ENCODE peak calls at places on chromosome 4, in seven cellular contexts. One of them, this sample, is unnamed.

GRCh38 chr4:184801781-184802180 is 24.0 kb downstream of the ACSL1 start:
- DNase-seq in astrocyte of the spinal cord: peak; percentile 43
- DNase-seq in psoas muscle: no peak
- DNase-seq in uterus: no peak
- DNase-seq in SK-N-SH: no peak
- DNase-seq in suprapubic skin: no peak
- DNase-seq in upper lobe of right lung: no peak
- DNase-seq in this sample: no peak

GRCh38 chr4:166128452-166128851 is 255.4 kb downstream of the TLL1 start:
- DNase-seq in astrocyte of the spinal cord: peak; percentile 76
- DNase-seq in SK-N-SH: no peak
- DNase-seq in suprapubic skin: no peak
- DNase-seq in uterus: no peak
- DNase-seq in upper lobe of right lung: no peak
- DNase-seq in psoas muscle: no peak
- DNase-seq in this sample: peak; percentile 34

GRCh38 chr4:83180469-83180968 is 66.0 kb upstream of the PLAC8 start:
- DNase-seq in suprapubic skin: no peak
- DNase-seq in psoas muscle: no peak
- DNase-seq in uterus: no peak
- DNase-seq in astrocyte of the spinal cord: no peak
- DNase-seq in SK-N-SH: no peak
- DNase-seq in upper lobe of right lung: no peak
- DNase-seq in this sample: no peak

GRCh38 chr4:75672461-75673026 is 667 bp downstream of the G3BP2 start:
- DNase-seq in upper lobe of right lung: peak; percentile 88
- DNase-seq in astrocyte of the spinal cord: peak; percentile 45
- DNase-seq in SK-N-SH: peak; percentile 66
- DNase-seq in psoas muscle: peak; percentile 73
- DNase-seq in suprapubic skin: peak; percentile 83
- DNase-seq in uterus: peak; percentile 53
- DNase-seq in this sample: peak; percentile 47

GRCh38 chr4:98694076-98694475 is 35.7 kb upstream of the TSPAN5 start:
- DNase-seq in astrocyte of the spinal cord: no peak
- DNase-seq in upper lobe of right lung: no peak
- DNase-seq in psoas muscle: no peak
- DNase-seq in uterus: no peak
- DNase-seq in SK-N-SH: no peak
- DNase-seq in suprapubic skin: no peak
- DNase-seq in this sample: no peak

GRCh38 chr4:68373513-68373912 is 23.6 kb upstream of the YTHDC1 start:
- DNase-seq in suprapubic skin: peak; percentile 82
- DNase-seq in astrocyte of the spinal cord: peak; percentile 83
- DNase-seq in SK-N-SH: peak; percentile 54
- DNase-seq in psoas muscle: peak; percentile 78
- DNase-seq in upper lobe of right lung: peak; percentile 83
- DNase-seq in uterus: peak; percentile 81
- DNase-seq in this sample: peak; percentile 83

GRCh38 chr4:145937021-145937861 is 1.4 kb downstream of the ZNF827 start:
- DNase-seq in upper lobe of right lung: peak; percentile 84
- DNase-seq in suprapubic skin: peak; percentile 78
- DNase-seq in SK-N-SH: peak; percentile 83
- DNase-seq in uterus: peak; percentile 74
- DNase-seq in astrocyte of the spinal cord: peak; percentile 76
- DNase-seq in psoas muscle: peak; percentile 75
- DNase-seq in this sample: peak; percentile 80

GRCh38 chr4:125736057-125736456 is 421.3 kb downstream of the FAT4 start:
- DNase-seq in astrocyte of the spinal cord: peak; percentile 80
- DNase-seq in psoas muscle: no peak
- DNase-seq in upper lobe of right lung: no peak
- DNase-seq in suprapubic skin: no peak
- DNase-seq in SK-N-SH: peak; percentile 4
- DNase-seq in uterus: no peak
- DNase-seq in this sample: peak; percentile 95

GRCh38 chr4:124478518-124478917 is 234.0 kb downstream of the ANKRD50 start:
- DNase-seq in SK-N-SH: peak; percentile 44
- DNase-seq in suprapubic skin: no peak
- DNase-seq in psoas muscle: no peak
- DNase-seq in astrocyte of the spinal cord: no peak
- DNase-seq in upper lobe of right lung: no peak
- DNase-seq in uterus: no peak
- DNase-seq in this sample: no peak

GRCh38 chr4:68002906-68003305 is 39.6 kb upstream of the TMPRSS11A start:
- DNase-seq in suprapubic skin: no peak
- DNase-seq in SK-N-SH: no peak
- DNase-seq in psoas muscle: no peak
- DNase-seq in astrocyte of the spinal cord: no peak
- DNase-seq in uterus: no peak
- DNase-seq in upper lobe of right lung: no peak
- DNase-seq in this sample: no peak

GRCh38 chr4:38364383-38364963 is 299.5 kb upstream of the KLF3 start:
- DNase-seq in suprapubic skin: no peak
- DNase-seq in astrocyte of the spinal cord: no peak
- DNase-seq in uterus: no peak
- DNase-seq in SK-N-SH: peak; percentile 12
- DNase-seq in upper lobe of right lung: no peak
- DNase-seq in psoas muscle: no peak
- DNase-seq in this sample: no peak

GRCh38 chr4:56791316-56791715 is 30.2 kb downstream of the SPINK2 start:
- DNase-seq in SK-N-SH: no peak
- DNase-seq in uterus: no peak
- DNase-seq in suprapubic skin: no peak
- DNase-seq in psoas muscle: no peak
- DNase-seq in astrocyte of the spinal cord: no peak
- DNase-seq in upper lobe of right lung: no peak
- DNase-seq in this sample: no peak

GRCh38 chr4:148998719-148999118 is 556.5 kb upstream of the NR3C2 start:
- DNase-seq in astrocyte of the spinal cord: peak; percentile 3
- DNase-seq in upper lobe of right lung: no peak
- DNase-seq in psoas muscle: no peak
- DNase-seq in uterus: no peak
- DNase-seq in SK-N-SH: peak; percentile 1
- DNase-seq in suprapubic skin: no peak
- DNase-seq in this sample: peak; percentile 26

GRCh38 chr4:123577507-123577906 is 180.9 kb downstream of the SPRY1 start:
- DNase-seq in suprapubic skin: no peak
- DNase-seq in upper lobe of right lung: no peak
- DNase-seq in astrocyte of the spinal cord: no peak
- DNase-seq in psoas muscle: no peak
- DNase-seq in SK-N-SH: no peak
- DNase-seq in uterus: no peak
- DNase-seq in this sample: no peak

GRCh38 chr4:154584259-154584658 is 6.3 kb downstream of the FGA start:
- DNase-seq in astrocyte of the spinal cord: no peak
- DNase-seq in uterus: no peak
- DNase-seq in SK-N-SH: no peak
- DNase-seq in suprapubic skin: no peak
- DNase-seq in upper lobe of right lung: no peak
- DNase-seq in psoas muscle: no peak
- DNase-seq in this sample: no peak

GRCh38 chr4:27763830-27764525 is 903.3 kb downstream of the STIM2 start:
- DNase-seq in upper lobe of right lung: no peak
- DNase-seq in psoas muscle: no peak
- DNase-seq in astrocyte of the spinal cord: no peak
- DNase-seq in uterus: no peak
- DNase-seq in suprapubic skin: no peak
- DNase-seq in SK-N-SH: no peak
- DNase-seq in this sample: no peak

GRCh38 chr4:8050555-8051206 is 107.9 kb downstream of the ABLIM2 start:
- DNase-seq in SK-N-SH: peak; percentile 88
- DNase-seq in psoas muscle: peak; percentile 81
- DNase-seq in upper lobe of right lung: peak; percentile 87
- DNase-seq in uterus: peak; percentile 73
- DNase-seq in suprapubic skin: no peak
- DNase-seq in astrocyte of the spinal cord: peak; percentile 45
- DNase-seq in this sample: peak; percentile 69

GRCh38 chr4:882646-883045 is 49.5 kb downstream of the GAK start:
- DNase-seq in SK-N-SH: no peak
- DNase-seq in astrocyte of the spinal cord: no peak
- DNase-seq in psoas muscle: no peak
- DNase-seq in suprapubic skin: no peak
- DNase-seq in upper lobe of right lung: no peak
- DNase-seq in uterus: no peak
- DNase-seq in this sample: no peak

GRCh38 chr4:120801171-120801758 is 121.3 kb downstream of the PRDM5 start:
- DNase-seq in upper lobe of right lung: no peak
- DNase-seq in uterus: no peak
- DNase-seq in SK-N-SH: peak; percentile 78
- DNase-seq in psoas muscle: peak; percentile 28
- DNase-seq in suprapubic skin: no peak
- DNase-seq in astrocyte of the spinal cord: peak; percentile 60
- DNase-seq in this sample: peak; percentile 29

GRCh38 chr4:158885564-158885963 is 116.7 kb downstream of the FNIP2 start:
- DNase-seq in uterus: no peak
- DNase-seq in upper lobe of right lung: no peak
- DNase-seq in suprapubic skin: no peak
- DNase-seq in astrocyte of the spinal cord: no peak
- DNase-seq in SK-N-SH: no peak
- DNase-seq in psoas muscle: no peak
- DNase-seq in this sample: no peak

GRCh38 chr4:159401791-159402380 is 299.0 kb downstream of the RAPGEF2 start:
- DNase-seq in psoas muscle: no peak
- DNase-seq in astrocyte of the spinal cord: peak; percentile 89
- DNase-seq in suprapubic skin: no peak
- DNase-seq in uterus: no peak
- DNase-seq in upper lobe of right lung: no peak
- DNase-seq in SK-N-SH: no peak
- DNase-seq in this sample: peak; percentile 97

GRCh38 chr4:100516225-100516624 is 1.6 kb downstream of the EMCN start:
- DNase-seq in upper lobe of right lung: no peak
- DNase-seq in suprapubic skin: no peak
- DNase-seq in psoas muscle: no peak
- DNase-seq in SK-N-SH: no peak
- DNase-seq in uterus: no peak
- DNase-seq in astrocyte of the spinal cord: no peak
- DNase-seq in this sample: peak; percentile 2

GRCh38 chr4:100519205-100519604 is 1.4 kb upstream of the EMCN start:
- DNase-seq in upper lobe of right lung: no peak
- DNase-seq in astrocyte of the spinal cord: no peak
- DNase-seq in SK-N-SH: no peak
- DNase-seq in uterus: no peak
- DNase-seq in psoas muscle: no peak
- DNase-seq in suprapubic skin: no peak
- DNase-seq in this sample: no peak

GRCh38 chr4:100511906-100512305 is 5.9 kb downstream of the EMCN start:
- DNase-seq in uterus: no peak
- DNase-seq in astrocyte of the spinal cord: no peak
- DNase-seq in suprapubic skin: no peak
- DNase-seq in SK-N-SH: no peak
- DNase-seq in upper lobe of right lung: no peak
- DNase-seq in psoas muscle: no peak
- DNase-seq in this sample: no peak

DNA sequence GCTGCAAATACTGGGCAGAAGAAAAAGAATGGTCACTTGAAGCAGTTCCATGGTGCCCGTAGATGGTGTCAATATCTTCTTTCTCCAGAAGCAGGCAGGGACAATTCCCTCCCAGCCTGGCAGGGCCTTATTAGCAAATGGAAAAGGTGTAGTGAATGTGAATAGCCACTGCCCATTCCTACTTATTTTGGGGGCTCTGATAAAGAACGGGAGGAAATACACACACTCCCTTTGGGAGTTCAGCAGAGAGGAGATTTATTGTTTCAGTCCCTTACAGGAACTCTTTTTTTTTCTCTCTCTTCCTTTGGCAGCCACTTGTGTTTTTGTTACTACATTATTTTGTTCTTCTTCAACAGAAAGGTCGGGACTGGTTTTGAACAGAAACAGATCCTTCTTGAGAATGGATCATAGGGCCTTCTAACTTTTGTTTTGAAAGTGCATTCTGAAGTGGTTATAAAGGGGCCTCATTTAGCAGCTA is at the start of gene EMCN:
- DNase-seq in psoas muscle: no peak
- DNase-seq in upper lobe of right lung: no peak
- DNase-seq in uterus: peak; percentile 19
- DNase-seq in astrocyte of the spinal cord: peak; percentile 58
- DNase-seq in suprapubic skin: no peak
- DNase-seq in SK-N-SH: no peak
- DNase-seq in this sample: peak; percentile 48
- H3K4me3 ChIP-seq in psoas muscle: peak within 1 kb of the TSS; percentile 61
- H3K4me3 ChIP-seq in upper lobe of right lung: peak within 1 kb of the TSS; percentile 34
- H3K4me3 ChIP-seq in uterus: peak within 1 kb of the TSS; percentile 18
- H3K4me3 ChIP-seq in astrocyte of the spinal cord: peak within 1 kb of the TSS; percentile 25
- H3K4me3 ChIP-seq in suprapubic skin: peak within 1 kb of the TSS; percentile 36
- H3K4me3 ChIP-seq in SK-N-SH: no peak within 1 kb of the TSS
- H3K4me3 ChIP-seq in this sample: peak within 1 kb of the TSS; percentile 29

GRCh38 chr4:6524436-6524835 is 50.6 kb upstream of the MAN2B2 start:
- DNase-seq in SK-N-SH: no peak
- DNase-seq in upper lobe of right lung: no peak
- DNase-seq in astrocyte of the spinal cord: no peak
- DNase-seq in psoas muscle: no peak
- DNase-seq in uterus: no peak
- DNase-seq in suprapubic skin: no peak
- DNase-seq in this sample: no peak

GRCh38 chr4:6525474-6525873 is 49.5 kb upstream of the MAN2B2 start:
- DNase-seq in psoas muscle: no peak
- DNase-seq in uterus: no peak
- DNase-seq in astrocyte of the spinal cord: no peak
- DNase-seq in suprapubic skin: no peak
- DNase-seq in upper lobe of right lung: no peak
- DNase-seq in SK-N-SH: no peak
- DNase-seq in this sample: no peak

GRCh38 chr4:6526696-6527095 is 48.3 kb upstream of the MAN2B2 start:
- DNase-seq in uterus: no peak
- DNase-seq in astrocyte of the spinal cord: no peak
- DNase-seq in psoas muscle: no peak
- DNase-seq in SK-N-SH: no peak
- DNase-seq in suprapubic skin: no peak
- DNase-seq in upper lobe of right lung: no peak
- DNase-seq in this sample: no peak

GRCh38 chr4:6527259-6527658 is 47.7 kb upstream of the MAN2B2 start:
- DNase-seq in psoas muscle: no peak
- DNase-seq in uterus: no peak
- DNase-seq in astrocyte of the spinal cord: no peak
- DNase-seq in suprapubic skin: no peak
- DNase-seq in SK-N-SH: no peak
- DNase-seq in upper lobe of right lung: no peak
- DNase-seq in this sample: no peak

GRCh38 chr4:6526171-6526570 is 48.8 kb upstream of the MAN2B2 start:
- DNase-seq in psoas muscle: no peak
- DNase-seq in suprapubic skin: no peak
- DNase-seq in SK-N-SH: no peak
- DNase-seq in upper lobe of right lung: no peak
- DNase-seq in astrocyte of the spinal cord: no peak
- DNase-seq in uterus: no peak
- DNase-seq in this sample: peak; percentile 30
- TF ChIP-seq CTCF in psoas muscle: no peak
- TF ChIP-seq CTCF in suprapubic skin: no peak
- TF ChIP-seq CTCF in SK-N-SH: no peak
- TF ChIP-seq CTCF in upper lobe of right lung: no peak
- TF ChIP-seq CTCF in astrocyte of the spinal cord: no peak
- TF ChIP-seq CTCF in uterus: no peak
- TF ChIP-seq CTCF in this sample: no peak

GRCh38 chr4:138473339-138473738 is 231.2 kb upstream of the SLC7A11 start:
- DNase-seq in SK-N-SH: no peak
- DNase-seq in uterus: no peak
- DNase-seq in suprapubic skin: no peak
- DNase-seq in astrocyte of the spinal cord: no peak
- DNase-seq in psoas muscle: no peak
- DNase-seq in upper lobe of right lung: no peak
- DNase-seq in this sample: no peak
- H3K4me3 ChIP-seq in SK-N-SH: no peak overlapping the region
- H3K4me3 ChIP-seq in uterus: no peak overlapping the region
- H3K4me3 ChIP-seq in suprapubic skin: no peak overlapping the region
- H3K4me3 ChIP-seq in astrocyte of the spinal cord: no peak overlapping the region
- H3K4me3 ChIP-seq in psoas muscle: no peak overlapping the region
- H3K4me3 ChIP-seq in upper lobe of right lung: no peak overlapping the region
- H3K4me3 ChIP-seq in this sample: no peak overlapping the region

GRCh38 chr4:119136541-119136940 is 909 bp downstream of the MYOZ2 start:
- DNase-seq in SK-N-SH: no peak
- DNase-seq in psoas muscle: no peak
- DNase-seq in uterus: no peak
- DNase-seq in upper lobe of right lung: no peak
- DNase-seq in suprapubic skin: no peak
- DNase-seq in astrocyte of the spinal cord: no peak
- DNase-seq in this sample: peak; percentile 77
- TF ChIP-seq CTCF in SK-N-SH: no peak
- TF ChIP-seq CTCF in psoas muscle: peak; percentile 22
- TF ChIP-seq CTCF in uterus: no peak
- TF ChIP-seq CTCF in upper lobe of right lung: no peak
- TF ChIP-seq CTCF in suprapubic skin: no peak
- TF ChIP-seq CTCF in astrocyte of the spinal cord: no peak
- TF ChIP-seq CTCF in this sample: peak; percentile 47